ENCODE peak calls at places on chromosomes 13 and 19, in ten cellular contexts. G, K, Z, C, X, V, I, W, F and Y are unnamed samples.

GRCh38 chr19:4633140-4633967 is 6.0 kb upstream of the TNFAIP8L1 start:
- DNase-seq in G (peak; percentile 81), K (peak; percentile 38), Z (no peak), C (peak; percentile 96), X (no peak), V (peak; percentile 79), I (no peak), W (peak; percentile 72), F (peak; percentile 15), Y (peak; percentile 20)

GRCh38 chr19:10074153-10074552 is 12.0 kb upstream of the SHFL start:
- DNase-seq in G (peak; percentile 50), K (peak; percentile 73), Z (peak; percentile 45), C (no peak), X (no peak), V (peak; percentile 5), I (no peak), W (peak; percentile 60), F (no peak), Y (no peak)

GRCh38 chr19:7326105-7326877 is 22.4 kb upstream of the ARHGEF18 start:
- DNase-seq in G (peak; percentile 79), K (no peak), Z (no peak), C (peak; percentile 32), X (no peak), V (peak; percentile 2), I (no peak), W (peak; percentile 73), F (no peak), Y (no peak)

GRCh38 chr19:41944336-41944735 is 14.8 kb downstream of the RABAC1 start:
- DNase-seq in G (no peak), K (no peak), Z (no peak), C (no peak), X (no peak), V (no peak), I (no peak), W (no peak), F (no peak), Y (no peak)

GRCh38 chr19:13195678-13196077 is 45.5 kb downstream of the IER2 start:
- DNase-seq in G (no peak), K (no peak), Z (peak; percentile 52), C (no peak), X (peak; percentile 46), V (no peak), I (no peak), W (peak; percentile 70), F (no peak), Y (peak; percentile 35)

GRCh38 chr13:40609972-40610726 is 56.3 kb downstream of the FOXO1 start:
- DNase-seq in G (peak; percentile 79), K (no peak), Z (no peak), C (no peak), X (no peak), V (peak; percentile 57), I (no peak), W (no peak), F (no peak), Y (no peak)

GRCh38 chr13:99214232-99214631 is 13.6 kb downstream of the UBAC2 start:
- DNase-seq in G (no peak), K (no peak), Z (peak; percentile 44), C (no peak), X (no peak), V (no peak), I (no peak), W (peak; percentile 76), F (no peak), Y (no peak)

GRCh38 chr19:55297267-55297666 is 13.5 kb downstream of the BRSK1 start:
- DNase-seq in G (no peak), K (no peak), Z (no peak), C (no peak), X (no peak), V (no peak), I (no peak), W (no peak), F (no peak), Y (no peak)

GRCh38 chr19:46660601-46661019 is 372 bp downstream of the DACT3 start:
- DNase-seq in G (no peak), K (no peak), Z (no peak), C (no peak), X (no peak), V (no peak), I (peak; percentile 45), W (no peak), F (peak; percentile 48), Y (no peak)

GRCh38 chr19:42270346-42271044 is 1.4 kb downstream of the CIC start:
- DNase-seq in G (peak; percentile 57), K (no peak), Z (peak; percentile 37), C (peak; percentile 81), X (no peak), V (no peak), I (no peak), W (peak; percentile 76), F (no peak), Y (peak; percentile 40)

GRCh38 chr19:53908106-53908932 is 759 bp upstream of the CACNG7 start:
- DNase-seq in G (peak; percentile 58), K (no peak), Z (peak; percentile 25), C (peak; percentile 85), X (no peak), V (no peak), I (peak; percentile 51), W (peak; percentile 74), F (peak; percentile 85), Y (peak; percentile 20)

GRCh38 chr19:30305346-30306060 is 66.7 kb upstream of the ZNF536 start:
- DNase-seq in G (no peak), K (no peak), Z (no peak), C (no peak), X (no peak), V (no peak), I (no peak), W (no peak), F (no peak), Y (no peak)

GRCh38 chr13:107202371-107203023 is 634.6 kb upstream of the ARGLU1 start:
- DNase-seq in G (peak; percentile 41), K (no peak), Z (no peak), C (no peak), X (no peak), V (no peak), I (no peak), W (no peak), F (no peak), Y (no peak)

GRCh38 chr13:114120486-114121430 is 11.7 kb downstream of the RASA3 start:
- DNase-seq in G (no peak), K (no peak), Z (no peak), C (no peak), X (no peak), V (no peak), I (no peak), W (no peak), F (no peak), Y (no peak)

GRCh38 chr19:5131031-5131865 is 162.3 kb downstream of the KDM4B start:
- DNase-seq in G (no peak), K (no peak), Z (no peak), C (no peak), X (no peak), V (no peak), I (no peak), W (peak; percentile 44), F (no peak), Y (no peak)

GRCh38 chr13:50707533-50708096 is 135.9 kb downstream of the DLEU7 start:
- DNase-seq in G (no peak), K (no peak), Z (no peak), C (no peak), X (no peak), V (peak; percentile 70), I (no peak), W (no peak), F (no peak), Y (no peak)

GRCh38 chr13:47146136-47146535 is 249.3 kb upstream of the HTR2A start:
- DNase-seq in G (peak; percentile 58), K (no peak), Z (no peak), C (no peak), X (no peak), V (no peak), I (no peak), W (no peak), F (no peak), Y (no peak)

GRCh38 chr19:54551293-54551692 is 22.3 kb upstream of the LILRA2 start:
- DNase-seq in G (no peak), K (no peak), Z (no peak), C (no peak), X (no peak), V (no peak), I (no peak), W (no peak), F (no peak), Y (no peak)

GRCh38 chr19:45999653-46000121 is 4.4 kb downstream of the CCDC61 start:
- DNase-seq in G (no peak), K (no peak), Z (no peak), C (peak; percentile 40), X (no peak), V (no peak), I (no peak), W (peak; percentile 41), F (peak; percentile 63), Y (no peak)

GRCh38 chr13:42970824-42971669 is 21.0 kb downstream of the EPSTI1 start:
- DNase-seq in G (peak; percentile 70), K (peak; percentile 11), Z (peak; percentile 21), C (peak; percentile 42), X (peak; percentile 19), V (peak; percentile 2), I (no peak), W (peak; percentile 58), F (no peak), Y (no peak)

GRCh38 chr19:35628264-35628564 is 622 bp upstream of the RBM42 start:
- DNase-seq in G (no peak), K (no peak), Z (no peak), C (no peak), X (no peak), V (no peak), I (no peak), W (no peak), F (no peak), Y (no peak)

GRCh38 chr19:30036154-30037129 is 94.4 kb downstream of the URI1 start:
- DNase-seq in G (no peak), K (no peak), Z (no peak), C (peak; percentile 80), X (no peak), V (no peak), I (no peak), W (no peak), F (no peak), Y (no peak)

GRCh38 chr19:43624933-43625332 is 5.5 kb upstream of the ZNF428 start:
- DNase-seq in G (no peak), K (no peak), Z (peak; percentile 87), C (no peak), X (peak; percentile 68), V (no peak), I (no peak), W (peak; percentile 93), F (no peak), Y (peak; percentile 77)

GRCh38 chr19:17327654-17328516 is 6.8 kb downstream of the ANO8 start:
- DNase-seq in G (no peak), K (no peak), Z (peak; percentile 59), C (no peak), X (peak; percentile 39), V (no peak), I (peak; percentile 85), W (peak; percentile 66), F (no peak), Y (peak; percentile 52)

GRCh38 chr19:33799507-33799906 is 2.8 kb downstream of the KCTD15 start:
- DNase-seq in G (no peak), K (no peak), Z (no peak), C (no peak), X (no peak), V (no peak), I (no peak), W (no peak), F (no peak), Y (no peak)

GRCh38 chr13:73273737-73274136 is 214.9 kb downstream of the KLF5 start:
- DNase-seq in G (peak; percentile 27), K (no peak), Z (no peak), C (no peak), X (no peak), V (no peak), I (no peak), W (no peak), F (no peak), Y (no peak)

GRCh38 chr13:22176968-22177545 is 506.2 kb downstream of the FGF9 start:
- DNase-seq in G (no peak), K (no peak), Z (no peak), C (no peak), X (no peak), V (no peak), I (no peak), W (no peak), F (no peak), Y (no peak)

GRCh38 chr13:98664924-98665637 is 87.4 kb downstream of the SLC15A1 start:
- DNase-seq in G (peak; percentile 56), K (no peak), Z (no peak), C (peak; percentile 32), X (no peak), V (no peak), I (no peak), W (no peak), F (no peak), Y (no peak)